ENCODE peak calls at places on chromosomes 3 and 15, in seven cellular contexts. N is right lobe of liver; T is RWPE1; O is HTR-8/SVneo; F is T-helper 1 cell; Q is dermis blood vessel endothelial cell; D is effector CD4-positive, alpha-beta T cell. J is an unnamed sample.

GRCh38 chr3:126544596-126545281 is 14.0 kb downstream of the C3orf22 start:
- DNase-seq in N (peak), T (no peak), O (no peak), F (no peak), Q (no peak), D (no peak), J (no peak)

GRCh38 chr15:70664494-70664893 is 98.9 kb downstream of the UACA start:
- DNase-seq in N (no peak), T (no peak), O (no peak), F (no peak), Q (no peak), D (no peak), J (no peak)

GRCh38 chr3:34382859-34383258 is 584.4 kb downstream of the PDCD6IP start:
- DNase-seq in N (no peak), T (peak), O (no peak), F (no peak), Q (no peak), D (no peak), J (no peak)

GRCh38 chr3:20904674-20905073 is 718.7 kb upstream of the SGO1 start:
- DNase-seq in N (no peak), T (no peak), O (no peak), F (no peak), Q (no peak), D (no peak), J (no peak)

GRCh38 chr3:132405609-132406299 is 11.5 kb upstream of the DNAJC13 start:
- DNase-seq in N (no peak), T (no peak), O (no peak), F (no peak), Q (no peak), D (no peak), J (no peak)

GRCh38 chr15:25246641-25247417 is 192.0 kb downstream of the UBE3A start:
- DNase-seq in N (peak), T (no peak), O (no peak), F (no peak), Q (no peak), D (no peak), J (no peak)

GRCh38 chr3:30305021-30305420 is 301.4 kb upstream of the TGFBR2 start:
- DNase-seq in N (no peak), T (no peak), O (no peak), F (no peak), Q (no peak), D (no peak), J (no peak)

GRCh38 chr3:116129187-116129945 is 315.9 kb downstream of the LSAMP start:
- DNase-seq in N (no peak), T (no peak), O (no peak), F (no peak), Q (no peak), D (no peak), J (no peak)

GRCh38 chr3:69161587-69162196 is 39.3 kb upstream of the LMOD3 start:
- DNase-seq in N (no peak), T (peak), O (peak), F (peak), Q (peak), D (no peak), J (no peak)

GRCh38 chr3:195794708-195795107 is 17.0 kb downstream of the MUC4 start:
- DNase-seq in N (no peak), T (no peak), O (no peak), F (no peak), Q (no peak), D (no peak), J (no peak)

GRCh38 chr3:126748701-126749546 is 44.9 kb downstream of the CHCHD6 start:
- DNase-seq in N (no peak), T (no peak), O (no peak), F (no peak), Q (no peak), D (no peak), J (no peak)

GRCh38 chr3:193590088-193590856 is 2.7 kb upstream of the OPA1 start:
- DNase-seq in N (no peak), T (peak), O (peak), F (no peak), Q (peak), D (no peak), J (no peak)

GRCh38 chr3:72535789-72536188 is 312.5 kb downstream of the SHQ1 start:
- DNase-seq in N (no peak), T (no peak), O (no peak), F (no peak), Q (no peak), D (no peak), J (no peak)

GRCh38 chr3:31767920-31768319 is 213.1 kb downstream of the OSBPL10 start:
- DNase-seq in N (no peak), T (no peak), O (no peak), F (no peak), Q (no peak), D (no peak), J (no peak)

GRCh38 chr15:40249477-40250303 is 10.8 kb downstream of the PAK6 start:
- DNase-seq in N (peak), T (no peak), O (no peak), F (no peak), Q (peak), D (no peak), J (no peak)

GRCh38 chr3:106794442-106794841 is 582.8 kb upstream of the CCDC54 start:
- DNase-seq in N (no peak), T (no peak), O (no peak), F (no peak), Q (no peak), D (no peak), J (no peak)

GRCh38 chr3:43053291-43053690 is 52.6 kb downstream of the POMGNT2 start:
- DNase-seq in N (no peak), T (no peak), O (no peak), F (no peak), Q (no peak), D (no peak), J (no peak)

GRCh38 chr15:74432271-74432967 is 1.3 kb downstream of the SEMA7A start:
- DNase-seq in N (no peak), T (peak), O (no peak), F (no peak), Q (no peak), D (no peak), J (no peak)

GRCh38 chr3:35654471-35654870 is 15.1 kb downstream of the ARPP21 start:
- DNase-seq in N (no peak), T (no peak), O (no peak), F (no peak), Q (no peak), D (no peak), J (no peak)

GRCh38 chr3:188369526-188369925 is 215.6 kb downstream of the LPP start:
- DNase-seq in N (no peak), T (no peak), O (no peak), F (no peak), Q (peak), D (no peak), J (no peak)

GRCh38 chr3:114998971-114999579 is 148.0 kb downstream of the ZBTB20 start:
- DNase-seq in N (no peak), T (no peak), O (no peak), F (no peak), Q (no peak), D (no peak), J (no peak)

GRCh38 chr3:122533931-122534334 is 19.2 kb upstream of the KPNA1 start:
- DNase-seq in N (no peak), T (peak), O (peak), F (no peak), Q (peak), D (no peak), J (no peak)

GRCh38 chr3:5376761-5377160 is 189.3 kb downstream of the EDEM1 start:
- DNase-seq in N (no peak), T (no peak), O (no peak), F (no peak), Q (no peak), D (no peak), J (no peak)

GRCh38 chr15:70974004-70974832 is 81.6 kb downstream of the LRRC49 start:
- DNase-seq in N (no peak), T (peak), O (peak), F (no peak), Q (peak), D (no peak), J (no peak)

GRCh38 chr3:182440101-182440500 is 353.2 kb upstream of the ATP11B start:
- DNase-seq in N (no peak), T (no peak), O (no peak), F (no peak), Q (no peak), D (no peak), J (no peak)

GRCh38 chr15:89781891-89782618 is 5.9 kb downstream of the MESP2 start:
- DNase-seq in N (no peak), T (peak), O (no peak), F (no peak), Q (no peak), D (no peak), J (no peak)

GRCh38 chr3:190120161-190121060 is at the start of gene P3H2:
- DNase-seq in N (peak), T (peak), O (peak), F (no peak), Q (peak), D (no peak), J (no peak)

GRCh38 chr15:80875568-80875967 is 96.4 kb downstream of the CEMIP start:
- DNase-seq in N (no peak), T (no peak), O (no peak), F (no peak), Q (no peak), D (no peak), J (no peak)

GRCh38 chr3:197012021-197012883 is 17.4 kb downstream of the MELTF start:
- DNase-seq in N (no peak), T (no peak), O (no peak), F (no peak), Q (no peak), D (no peak), J (no peak)

GRCh38 chr15:101056366-101057334 is 137.5 kb downstream of the LRRK1 start:
- DNase-seq in N (no peak), T (no peak), O (no peak), F (no peak), Q (peak), D (no peak), J (no peak)

GRCh38 chr3:53811143-53811915 is 34.9 kb downstream of the CHDH start:
- DNase-seq in N (no peak), T (no peak), O (no peak), F (no peak), Q (no peak), D (no peak), J (no peak)

GRCh38 chr3:32238816-32239637 is 547 bp downstream of the CMTM8 start:
- DNase-seq in N (peak), T (peak), O (peak), F (no peak), Q (peak), D (peak), J (peak)

GRCh38 chr3:72164635-72164978 is 379.7 kb upstream of the PROK2 start:
- DNase-seq in N (no peak), T (no peak), O (no peak), F (no peak), Q (no peak), D (no peak), J (no peak)

GRCh38 chr3:52399131-52399530 is 45.8 kb downstream of the SEMA3G start:
- DNase-seq in N (no peak), T (no peak), O (no peak), F (no peak), Q (no peak), D (no peak), J (no peak)

GRCh38 chr15:45095661-45096060 is 18.3 kb downstream of the DUOX2 start:
- DNase-seq in N (no peak), T (no peak), O (no peak), F (no peak), Q (no peak), D (no peak), J (no peak)

GRCh38 chr15:78638658-78639314 is 2.2 kb downstream of the CHRNB4 start:
- DNase-seq in N (peak), T (peak), O (peak), F (no peak), Q (peak), D (peak), J (peak)

GRCh38 chr3:45440562-45440961 is 52.2 kb downstream of the LARS2 start:
- DNase-seq in N (no peak), T (no peak), O (no peak), F (no peak), Q (no peak), D (no peak), J (no peak)